ENCODE peak calls at places on chromosomes 12 and 14, in eight cellular contexts. T, K, W, S, R, X, C and E are unnamed samples.

GRCh38 chr14:98370352-98370751 is 901.6 kb downstream of the BCL11B start:
- DNase-seq in C (no peak), K (no peak), W (no peak), S (no peak), T (no peak), R (no peak), X (no peak), E (no peak)

GRCh38 chr14:103187911-103188310 is 64.7 kb downstream of the TNFAIP2 start:
- DNase-seq in S (no peak), C (no peak), W (no peak), K (no peak), X (no peak), T (no peak), R (no peak), E (no peak)

GRCh38 chr12:110379201-110379600 is 24.3 kb downstream of the ANAPC7 start:
- DNase-seq in R (no peak), C (no peak), W (no peak), K (no peak), S (no peak), X (no peak), T (no peak), E (no peak)

GRCh38 chr12:118053071-118053985 is 7.7 kb downstream of the WSB2 start:
- DNase-seq in R (no peak), C (no peak), K (no peak), T (no peak), X (no peak), S (no peak), W (no peak), E (no peak)

GRCh38 chr14:99779751-99780150 is 13.5 kb upstream of the EML1 start:
- DNase-seq in C (no peak), W (no peak), K (no peak), X (no peak), S (peak; percentile 47), R (no peak), T (peak; percentile 61), E (no peak)

GRCh38 chr12:15268927-15269552 is 47.8 kb upstream of the RERG start:
- DNase-seq in W (peak; percentile 26), R (peak; percentile 53), S (peak; percentile 85), T (peak; percentile 70), X (peak; percentile 83), K (no peak), C (peak; percentile 26), E (peak; percentile 85)

GRCh38 chr12:34393086-34393820 is 371.0 kb downstream of the ALG10 start:
- DNase-seq in T (no peak), W (no peak), X (no peak), R (no peak), S (no peak), K (no peak), C (peak; percentile 7), E (no peak)

GRCh38 chr12:93325855-93326254 is 51.9 kb upstream of the NUDT4 start:
- DNase-seq in T (peak; percentile 83), C (no peak), R (no peak), W (no peak), X (no peak), K (no peak), S (no peak), E (peak; percentile 72)

GRCh38 chr14:74583689-74584434 is 28.2 kb downstream of the LTBP2 start:
- DNase-seq in T (peak; percentile 76), S (peak; percentile 93), K (no peak), W (peak; percentile 41), C (peak; percentile 38), X (no peak), R (no peak), E (peak; percentile 84)

GRCh38 chr14:106579084-106579483 is 1052.7 kb downstream of the TMEM121 start:
- DNase-seq in C (no peak), R (no peak), T (no peak), W (no peak), X (no peak), S (no peak), K (no peak), E (no peak)